ENCODE peak calls at places on chromosomes 1 and 21, in nine cellular contexts. Z is mammary epithelial cell, X is skeletal muscle cell, C is pancreas, Y is COR-L47, F is osteoblast, G is A549, A is IMR-90, S is NCI-H524. T is an unnamed sample.

GRCh38 chr21:32248616-32249550 is 30.0 kb downstream of the MIS18A start:
- DNase-seq in G (no peak), Z (no peak), S (no peak), F (peak; percentile 77), X (no peak), C (no peak), Y (peak; percentile 84), A (peak; percentile 4), T (peak; percentile 3)

GRCh38 chr1:35369922-35370671 is 101.6 kb downstream of the ZMYM4 start:
- DNase-seq in C (no peak), Y (no peak), A (peak; percentile 90), X (peak; percentile 41), G (no peak), S (no peak), Z (no peak), F (peak; percentile 57), T (peak; percentile 25)

GRCh38 chr1:68270993-68271392 is 38.7 kb upstream of the WLS start:
- DNase-seq in S (no peak), A (peak; percentile 14), Y (no peak), C (no peak), G (no peak), X (no peak), Z (no peak), F (no peak), T (no peak)

GRCh38 chr1:237012789-237013383 is 8.6 kb upstream of the MT1HL1 start:
- DNase-seq in C (peak; percentile 94), G (peak; percentile 59), X (no peak), F (no peak), Y (no peak), A (no peak), Z (peak; percentile 5), S (no peak), T (peak; percentile 95)

GRCh38 chr1:166197597-166197996 is 30.8 kb upstream of the FAM78B start:
- DNase-seq in Y (no peak), Z (peak; percentile 33), G (no peak), C (no peak), A (no peak), S (no peak), X (no peak), F (no peak), T (no peak)

GRCh38 chr1:232059726-232060360 is 433.3 kb downstream of the DISC1 start:
- DNase-seq in X (no peak), G (no peak), A (no peak), F (no peak), Z (no peak), C (no peak), S (peak; percentile 71), Y (peak; percentile 60), T (peak; percentile 91)

GRCh38 chr1:162187676-162188075 is 118.2 kb downstream of the NOS1AP start:
- DNase-seq in X (no peak), G (no peak), Y (no peak), A (no peak), F (peak; percentile 70), S (no peak), Z (no peak), C (no peak), T (peak; percentile 54)

GRCh38 chr1:58794585-58794984 is 10.7 kb upstream of the JUN start:
- DNase-seq in A (no peak), G (no peak), F (no peak), Z (no peak), X (no peak), S (no peak), Y (no peak), C (no peak), T (no peak)

GRCh38 chr1:24765308-24765988 is 20.2 kb downstream of the CLIC4 start:
- DNase-seq in A (peak; percentile 60), S (no peak), C (no peak), X (no peak), F (peak; percentile 53), G (no peak), Y (no peak), Z (no peak), T (no peak)

GRCh38 chr1:113783254-113784103 is 24.2 kb upstream of the PHTF1 start:
- DNase-seq in C (no peak), A (peak; percentile 36), X (no peak), F (no peak), Y (no peak), S (no peak), G (no peak), Z (peak; percentile 12), T (peak; percentile 47)

GRCh38 chr1:76657618-76658017 is 209.7 kb upstream of the ST6GALNAC5 start:
- DNase-seq in Y (no peak), S (no peak), Z (no peak), A (no peak), F (no peak), X (no peak), G (no peak), C (no peak), T (no peak)

T was measured in cerebellar cortex.